ENCODE peak calls at places on chromosomes 4 and X, in nine cellular contexts. I is GM23248; O is occipital lobe; Q is HEK293T; L is central memory CD4-positive, alpha-beta T cell; T is activated CD8-positive, alpha-beta T cell treated with anti-CD3 and anti-CD28 coated beads for 36 hours; J is omental fat pad; Y is fibroblast of lung; H is activated CD4-positive, alpha-beta T cell treated with anti-CD3 and anti-CD28 coated beads for 24 hours. C is an unnamed sample.

GRCh38 chrX:41167888-41168287 is 82.6 kb downstream of the USP9X start:
- DNase-seq in I (peak), O (no peak), Q (no peak), L (no peak), T (no peak), J (no peak), Y (no peak), H (no peak), C (no peak)

GRCh38 chr4:628346-628745 is 3.0 kb downstream of the PDE6B start:
- DNase-seq in I (no peak), O (no peak), Q (no peak), L (no peak), T (no peak), J (no peak), Y (no peak), H (no peak), C (no peak)

GRCh38 chr4:150867148-150867547 is 147.9 kb downstream of the LRBA start:
- DNase-seq in I (peak), O (no peak), Q (peak), L (peak), T (peak), J (no peak), Y (peak), H (no peak), C (peak)

GRCh38 chr4:25834411-25835107 is 28.2 kb downstream of the SEL1L3 start:
- DNase-seq in I (no peak), O (no peak), Q (no peak), L (no peak), T (no peak), J (no peak), Y (no peak), H (no peak), C (no peak)

GRCh38 chrX:13689519-13690211 is 737 bp downstream of the RAB9A start:
- DNase-seq in I (peak), O (no peak), Q (peak), L (no peak), T (no peak), J (no peak), Y (peak), H (no peak), C (peak)

GRCh38 chr4:142358656-142359055 is 487.4 kb downstream of the INPP4B start:
- DNase-seq in I (no peak), O (no peak), Q (no peak), L (no peak), T (no peak), J (no peak), Y (no peak), H (no peak), C (no peak)

GRCh38 chrX:104566921-104567501 is 1.0 kb downstream of the IL1RAPL2 start:
- DNase-seq in I (no peak), O (no peak), Q (no peak), L (no peak), T (no peak), J (no peak), Y (no peak), H (no peak), C (no peak)

GRCh38 chr4:52038109-52038912 is at the start of gene SGCB:
- DNase-seq in I (peak), O (peak), Q (peak), L (peak), T (peak), J (no peak), Y (peak), H (peak), C (peak)

GRCh38 chrX:38982843-38983242 is 181.6 kb downstream of the MID1IP1 start:
- DNase-seq in I (no peak), O (no peak), Q (no peak), L (no peak), T (no peak), J (no peak), Y (no peak), H (no peak), C (no peak)

GRCh38 chr4:154719087-154719486 is 24.7 kb upstream of the LRAT start:
- DNase-seq in I (peak), O (no peak), Q (no peak), L (no peak), T (no peak), J (no peak), Y (peak), H (no peak), C (no peak)

GRCh38 chr4:187309456-187309855 is 585.8 kb upstream of the FAT1 start:
- DNase-seq in I (peak), O (no peak), Q (no peak), L (no peak), T (no peak), J (no peak), Y (peak), H (no peak), C (peak)

GRCh38 chrX:16239211-16239610 is 71.9 kb downstream of the MAGEB17 start:
- DNase-seq in I (peak), O (no peak), Q (no peak), L (no peak), T (peak), J (no peak), Y (peak), H (no peak), C (peak)

GRCh38 chr4:87123241-87123640 is 97.2 kb downstream of the KLHL8 start:
- DNase-seq in I (no peak), O (no peak), Q (no peak), L (no peak), T (no peak), J (no peak), Y (no peak), H (no peak), C (no peak)

GRCh38 chrX:42274151-42274550 is 350.8 kb upstream of the CASK start:
- DNase-seq in I (no peak), O (no peak), Q (no peak), L (no peak), T (no peak), J (no peak), Y (no peak), H (no peak), C (no peak)

GRCh38 chr4:73868206-73869129 is 725 bp upstream of the CXCL1 start:
- DNase-seq in I (no peak), O (no peak), Q (peak), L (no peak), T (no peak), J (no peak), Y (no peak), H (no peak), C (peak)

GRCh38 chrX:17860811-17861495 is at the start of gene RAI2:
- DNase-seq in I (no peak), O (peak), Q (peak), L (no peak), T (peak), J (no peak), Y (no peak), H (no peak), C (peak)

GRCh38 chrX:57929373-57929772 is 19.1 kb upstream of the ZXDA start:
- DNase-seq in I (peak), O (no peak), Q (peak), L (no peak), T (no peak), J (no peak), Y (peak), H (no peak), C (peak)